ENCODE peak calls at places on chromosomes 11 and 22, in six cellular contexts. T is coronary artery, G is lower lobe of right lung, U is AG09309, N is retinal pigment epithelial cell, Y is IMR-90. W is an unnamed sample.
A peak's percentile ranks its signal among the peaks of the same experiment; 100 is the strongest.

GRCh38 chr11:721347-721912 is 15.4 kb downstream of the EPS8L2 start:
- DNase-seq in T (no peak), G (no peak), N (no peak), U (no peak), Y (no peak), W (no peak)

GRCh38 chr22:17896552-17896951 is 122.3 kb upstream of the BID start:
- DNase-seq in Y (peak; percentile 27), G (no peak), T (no peak), N (no peak), U (no peak), W (no peak)

GRCh38 chr11:119536801-119537200 is 113.8 kb upstream of the THY1 start:
- DNase-seq in Y (no peak), T (peak; percentile 38), N (no peak), G (no peak), U (no peak), W (no peak)

GRCh38 chr11:47863189-47863892 is 15.2 kb upstream of the NUP160 start:
- DNase-seq in N (no peak), Y (peak; percentile 92), U (peak; percentile 79), T (no peak), G (no peak), W (peak; percentile 97)

GRCh38 chr22:42692239-42693054 is 28.2 kb downstream of the A4GALT start:
- DNase-seq in T (no peak), N (no peak), G (no peak), U (no peak), Y (no peak), W (no peak)

GRCh38 chr11:73995247-73995646 is 12.6 kb upstream of the UCP2 start:
- DNase-seq in U (no peak), Y (peak; percentile 16), G (no peak), T (no peak), N (no peak), W (no peak)

GRCh38 chr11:116687458-116688201 is 85.2 kb downstream of the BUD13 start:
- DNase-seq in N (no peak), T (no peak), Y (no peak), G (no peak), U (no peak), W (no peak)

GRCh38 chr11:114893329-114893728 is 215.0 kb downstream of the NXPE2 start:
- DNase-seq in G (no peak), N (no peak), U (no peak), Y (no peak), T (no peak), W (no peak)

GRCh38 chr11:36510567-36511020 is 522 bp upstream of the TRAF6 start:
- DNase-seq in N (no peak), Y (peak; percentile 32), T (no peak), G (no peak), U (no peak), W (no peak)

GRCh38 chr11:13055200-13055599 is 46.1 kb downstream of the RASSF10 start:
- DNase-seq in T (no peak), N (no peak), G (no peak), Y (no peak), U (no peak), W (no peak)

GRCh38 chr11:124961972-124962609 is 8.1 kb downstream of the CCDC15 start:
- DNase-seq in T (no peak), N (peak; percentile 37), G (no peak), Y (peak; percentile 85), U (peak; percentile 55), W (peak; percentile 83)

GRCh38 chr11:69641681-69642548 is 959 bp downstream of the CCND1 start:
- DNase-seq in Y (no peak), N (no peak), G (no peak), T (peak; percentile 77), U (no peak), W (no peak)
- H3K4me3 ChIP-seq in Y (peak overlapping the region; percentile 98), N (peak overlapping the region; percentile 98), G (peak overlapping the region; percentile 80), T (peak overlapping the region; percentile 83), U (peak overlapping the region; percentile 73), W (peak overlapping the region; percentile 88)

DNA sequence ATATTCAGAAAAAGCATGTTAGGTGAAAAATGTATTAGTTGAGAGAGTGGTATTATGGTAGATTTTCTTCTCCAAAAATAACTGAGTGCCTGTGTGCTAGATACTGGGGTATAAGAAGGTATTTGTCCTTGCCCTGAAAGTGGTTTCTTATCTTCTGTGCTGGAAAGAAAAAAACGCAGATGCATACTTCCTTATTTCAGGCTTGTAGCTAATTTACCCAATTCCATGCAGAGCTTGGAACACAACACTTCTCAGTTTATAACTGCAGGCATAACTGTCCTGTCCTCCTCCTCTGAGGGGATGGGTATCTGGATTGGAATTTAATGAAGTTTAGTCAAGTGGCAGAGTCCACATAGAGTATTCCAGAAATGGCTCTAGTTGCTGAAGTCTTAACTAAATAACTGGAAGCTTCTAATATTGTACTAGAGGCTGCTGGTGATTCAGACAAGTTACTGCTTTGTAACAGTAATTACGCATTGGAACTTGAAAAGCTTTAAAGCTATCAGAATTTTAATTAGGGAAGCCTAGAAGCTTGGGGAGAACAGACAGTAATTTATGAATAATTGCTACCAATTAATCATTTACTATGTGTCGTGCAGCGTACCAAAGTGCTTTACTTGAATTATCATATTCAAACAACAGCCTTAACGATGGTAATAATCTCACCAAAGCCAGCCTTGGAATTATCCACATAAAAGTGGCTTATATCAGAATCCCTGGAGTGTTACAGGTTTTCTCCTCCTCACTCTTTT is 12.7 kb upstream of the C11orf91 start:
- DNase-seq in T (no peak), N (no peak), Y (no peak), U (no peak), G (no peak), W (no peak)
- H3K4me3 ChIP-seq in T (no peak overlapping the region), N (no peak overlapping the region), Y (no peak overlapping the region), U (no peak overlapping the region), G (no peak overlapping the region), W (no peak overlapping the region)

GRCh38 chr11:78424334-78425270 is 7.0 kb upstream of the GAB2 start:
- DNase-seq in Y (peak; percentile 73), U (no peak), T (no peak), N (no peak), G (no peak), W (peak; percentile 95)
- H3K4me3 ChIP-seq in Y (no peak overlapping the region), U (no peak overlapping the region), T (no peak overlapping the region), N (no peak overlapping the region), G (no peak overlapping the region), W (no peak overlapping the region)

GRCh38 chr22:36160499-36160942 is at the start of gene APOL3:
- DNase-seq in G (peak; percentile 77), N (no peak), Y (peak; percentile 47), U (no peak), T (peak; percentile 85), W (peak; percentile 85)
- H3K4me3 ChIP-seq in G (peak within 1 kb of the TSS; percentile 65), N (no peak within 1 kb of the TSS), Y (no peak within 1 kb of the TSS), U (no peak within 1 kb of the TSS), T (peak within 1 kb of the TSS; percentile 73), W (peak within 1 kb of the TSS; percentile 47)

DNA sequence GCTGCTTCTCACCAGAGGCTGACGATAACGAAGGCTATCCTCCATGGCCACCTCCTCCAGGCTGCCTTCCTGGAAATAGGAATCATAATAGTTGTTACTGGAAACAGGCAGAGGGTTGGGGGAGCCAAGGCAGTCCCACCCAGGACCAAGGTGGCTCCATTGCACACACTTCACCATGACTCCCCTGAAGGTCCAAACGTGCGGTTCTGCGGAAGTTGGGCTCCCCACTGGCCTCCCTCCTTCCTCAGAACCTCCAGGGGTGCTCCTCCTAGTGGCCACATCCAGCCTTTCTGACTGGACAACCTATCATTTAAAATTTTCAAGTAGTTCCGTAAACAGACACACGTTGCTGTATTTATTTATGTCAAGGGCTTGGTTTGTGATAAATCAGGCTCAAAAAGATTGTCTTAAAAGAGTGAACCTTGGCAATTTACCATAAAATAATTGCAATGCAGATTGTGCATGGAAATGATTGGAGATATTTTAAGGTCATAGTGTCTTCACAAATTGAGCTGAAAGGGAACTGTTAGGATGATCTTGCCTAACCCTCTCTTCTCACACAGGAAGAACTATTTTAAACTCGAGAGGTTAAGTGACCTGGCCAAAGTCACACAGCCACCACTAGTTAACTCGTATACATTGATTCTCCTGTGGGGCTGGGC is 1.4 kb upstream of the TCN2 start:
- DNase-seq in T (no peak), N (no peak), G (peak; percentile 70), Y (peak; percentile 25), U (no peak), W (peak; percentile 45)
- H3K4me3 ChIP-seq in T (peak overlapping the region; percentile 78), N (no peak overlapping the region), G (peak overlapping the region; percentile 79), Y (no peak overlapping the region), U (no peak overlapping the region), W (peak overlapping the region; percentile 67)

GRCh38 chr11:64690235-64690634 is 32.8 kb downstream of the NRXN2 start:
- DNase-seq in T (no peak), N (no peak), U (no peak), G (no peak), Y (no peak), W (no peak)

GRCh38 chr11:64687204-64687603 is 35.8 kb downstream of the NRXN2 start:
- DNase-seq in G (no peak), U (no peak), T (peak; percentile 86), N (no peak), Y (no peak), W (no peak)

GRCh38 chr11:64686466-64687175 is 36.4 kb downstream of the NRXN2 start:
- DNase-seq in G (no peak), Y (peak; percentile 13), T (no peak), N (no peak), U (no peak), W (no peak)

GRCh38 chr11:64688534-64688982 is 34.4 kb downstream of the NRXN2 start:
- DNase-seq in Y (peak; percentile 79), U (no peak), G (peak; percentile 91), T (peak; percentile 88), N (peak; percentile 38), W (peak; percentile 87)

DNA sequence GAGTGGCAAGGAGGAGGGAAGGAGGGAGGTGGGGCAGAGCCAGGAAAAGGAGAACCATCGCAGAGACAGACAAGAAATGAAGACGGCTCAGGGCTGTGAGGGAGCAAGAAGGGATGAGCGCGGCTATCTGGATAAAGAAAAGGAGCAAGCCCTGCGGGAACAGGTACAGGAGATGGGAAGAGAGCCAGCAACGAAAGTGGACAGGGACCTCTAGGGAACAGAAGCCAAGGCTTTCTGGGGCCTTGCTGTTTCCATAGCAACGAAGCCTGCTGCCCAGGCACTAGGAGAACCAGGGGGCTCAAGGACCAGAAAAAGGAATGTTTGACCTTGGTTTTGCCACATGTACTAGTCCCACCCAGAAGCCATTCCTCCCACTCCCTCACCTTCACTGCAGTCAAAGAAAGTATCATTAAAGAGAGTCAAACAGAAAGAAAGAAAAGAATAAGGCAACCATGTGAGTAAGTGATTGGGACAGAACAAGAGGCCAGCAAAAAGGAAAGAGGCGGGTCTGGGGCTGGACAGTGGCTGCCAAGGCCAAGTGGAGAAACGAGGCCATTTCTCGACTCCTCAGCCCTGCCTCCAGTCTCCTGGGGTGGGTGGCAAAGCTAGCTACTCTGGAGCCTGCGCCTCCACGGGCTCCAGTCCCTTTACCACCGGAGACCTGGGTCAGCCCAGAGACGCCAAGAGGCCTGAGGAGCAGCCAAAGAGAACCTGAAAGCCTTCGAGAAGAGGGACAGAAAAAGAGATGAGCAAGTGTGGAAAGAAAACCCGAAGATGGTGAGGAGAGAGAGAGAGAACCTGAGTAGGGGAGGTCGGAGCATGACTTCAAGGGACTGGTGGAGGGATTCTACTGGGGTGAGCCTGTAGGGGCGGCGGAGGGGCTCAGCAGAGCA is 35.1 kb downstream of the NRXN2 start:
- DNase-seq in Y (no peak), U (no peak), N (no peak), G (no peak), T (no peak), W (no peak)
- H3K4me3 ChIP-seq in Y (no peak overlapping the region), U (no peak overlapping the region), N (no peak overlapping the region), G (peak overlapping the region; percentile 49), T (peak overlapping the region; percentile 64), W (no peak overlapping the region)

W was measured in fibroblast of villous mesenchyme.